ENCODE peak calls at places on chromosomes 6 and 20, in ten cellular contexts. T is T-cell; Y is IMR-90; U is stimulated activated CD4-positive, alpha-beta T cell treated with anti-CD3 and anti-CD28 coated beads, TNF-alpha, amount 100 ng/mL, for 24 hours; Q is GM18507; I is midbrain; F is astrocyte; P is activated T-helper 9 cell treated with anti-CD3 and anti-CD28 coated beads, Interleukin-2, amount 50 U/mL, for 16 hours; A is HT1080; O is stomach. N is an unnamed sample.

GRCh38 chr6:147742445-147742844 is 234.0 kb downstream of the SAMD5 start:
- DNase-seq in T (no peak), Y (no peak), U (no peak), Q (no peak), I (no peak), F (no peak), P (no peak), A (no peak), O (no peak), N (no peak)

GRCh38 chr6:158708239-158708638 is 58.4 kb downstream of the SYTL3 start:
- DNase-seq in T (no peak), Y (peak), U (no peak), Q (no peak), I (no peak), F (peak), P (no peak), A (no peak), O (peak), N (no peak)

GRCh38 chr20:17394411-17394810 is 136.8 kb downstream of the BFSP1 start:
- DNase-seq in T (no peak), Y (no peak), U (no peak), Q (no peak), I (no peak), F (no peak), P (no peak), A (peak), O (no peak), N (no peak)

GRCh38 chr6:151689499-151690201 is 117.8 kb upstream of the ESR1 start:
- DNase-seq in T (no peak), Y (no peak), U (no peak), Q (no peak), I (no peak), F (no peak), P (no peak), A (no peak), O (no peak), N (no peak)

GRCh38 chr6:165571068-165571682 is 91.9 kb downstream of the PDE10A start:
- DNase-seq in T (no peak), Y (peak), U (no peak), Q (no peak), I (no peak), F (peak), P (no peak), A (peak), O (no peak), N (no peak)

GRCh38 chr6:37061157-37061804 is 55.8 kb downstream of the FGD2 start:
- DNase-seq in T (no peak), Y (no peak), U (no peak), Q (no peak), I (peak), F (no peak), P (no peak), A (no peak), O (peak), N (no peak)

GRCh38 chr6:149924206-149924932 is 1.4 kb upstream of the RAET1G start:
- DNase-seq in T (no peak), Y (no peak), U (no peak), Q (no peak), I (no peak), F (no peak), P (no peak), A (no peak), O (no peak), N (no peak)

GRCh38 chr20:5297280-5298004 is 19.3 kb downstream of the PROKR2 start:
- DNase-seq in T (no peak), Y (no peak), U (no peak), Q (no peak), I (no peak), F (peak), P (no peak), A (no peak), O (no peak), N (no peak)

GRCh38 chr20:24316731-24317130 is 152.7 kb upstream of the SYNDIG1 start:
- DNase-seq in T (no peak), Y (no peak), U (no peak), Q (no peak), I (no peak), F (no peak), P (no peak), A (no peak), O (no peak), N (no peak)

GRCh38 chr6:42210551-42210950 is 7.1 kb downstream of the MRPS10 start:
- DNase-seq in T (no peak), Y (no peak), U (no peak), Q (no peak), I (no peak), F (no peak), P (no peak), A (no peak), O (no peak), N (no peak)

GRCh38 chr6:46412662-46413061 is 78.6 kb downstream of the RCAN2 start:
- DNase-seq in T (no peak), Y (no peak), U (no peak), Q (no peak), I (peak), F (no peak), P (no peak), A (no peak), O (no peak), N (no peak)

GRCh38 chr6:141701732-141702131 is 431.0 kb upstream of the GJE1 start:
- DNase-seq in T (no peak), Y (no peak), U (no peak), Q (no peak), I (no peak), F (no peak), P (no peak), A (no peak), O (no peak), N (no peak)

GRCh38 chr6:131936156-131936555 is 15.0 kb downstream of the CCN2 start:
- DNase-seq in T (no peak), Y (no peak), U (no peak), Q (no peak), I (no peak), F (no peak), P (no peak), A (no peak), O (no peak), N (no peak)

GRCh38 chr6:43172127-43173007 is 1.3 kb downstream of the SRF start:
- DNase-seq in T (peak), Y (peak), U (peak), Q (no peak), I (peak), F (no peak), P (peak), A (no peak), O (peak), N (peak)

N was measured in stimulated activated effector memory CD8-positive, alpha-beta T cell treated with anti-CD3 and anti-CD28 coated beads, Interleukin-12 subunit alpha, Interleukin-12 subunit beta, amount 100 ng/mL, for 72 hours.